ENCODE peak calls at places on chromosomes 3 and 15, in nine cellular contexts. One of them, this sample, is unnamed.

GRCh38 chr3:125123455-125123854 is 67.7 kb upstream of the HEG1 start:
- DNase-seq in K562: no peak
- DNase-seq in IMR-90: no peak
- DNase-seq in adrenal gland: no peak
- DNase-seq in gastrocnemius medialis: no peak
- DNase-seq in vagina: no peak
- DNase-seq in ovary: no peak
- DNase-seq in heart left ventricle: no peak
- DNase-seq in breast epithelium: no peak
- DNase-seq in this sample: peak; percentile 15

GRCh38 chr15:100663066-100663465 is 60.7 kb downstream of the ASB7 start:
- DNase-seq in K562: peak; percentile 21
- DNase-seq in IMR-90: no peak
- DNase-seq in adrenal gland: no peak
- DNase-seq in gastrocnemius medialis: no peak
- DNase-seq in vagina: no peak
- DNase-seq in ovary: no peak
- DNase-seq in heart left ventricle: no peak
- DNase-seq in breast epithelium: no peak
- DNase-seq in this sample: no peak

GRCh38 chr15:81595752-81596151 is 221.7 kb upstream of the TMC3 start:
- DNase-seq in K562: no peak
- DNase-seq in IMR-90: no peak
- DNase-seq in adrenal gland: no peak
- DNase-seq in gastrocnemius medialis: no peak
- DNase-seq in vagina: no peak
- DNase-seq in ovary: no peak
- DNase-seq in heart left ventricle: no peak
- DNase-seq in breast epithelium: no peak
- DNase-seq in this sample: no peak

GRCh38 chr15:69735126-69735525 is 282.5 kb downstream of the RPLP1 start:
- DNase-seq in K562: no peak
- DNase-seq in IMR-90: no peak
- DNase-seq in adrenal gland: no peak
- DNase-seq in gastrocnemius medialis: no peak
- DNase-seq in vagina: no peak
- DNase-seq in ovary: no peak
- DNase-seq in heart left ventricle: no peak
- DNase-seq in breast epithelium: no peak
- DNase-seq in this sample: no peak

GRCh38 chr3:163476179-163476578 is 1602.1 kb downstream of the SI start:
- DNase-seq in K562: no peak
- DNase-seq in IMR-90: no peak
- DNase-seq in adrenal gland: no peak
- DNase-seq in gastrocnemius medialis: no peak
- DNase-seq in vagina: no peak
- DNase-seq in ovary: no peak
- DNase-seq in heart left ventricle: no peak
- DNase-seq in breast epithelium: no peak
- DNase-seq in this sample: no peak

GRCh38 chr3:170585008-170585936 is 603 bp downstream of the SLC7A14 start:
- DNase-seq in K562: no peak
- DNase-seq in IMR-90: peak; percentile 11
- DNase-seq in adrenal gland: peak; percentile 18
- DNase-seq in gastrocnemius medialis: no peak
- DNase-seq in vagina: no peak
- DNase-seq in ovary: peak; percentile 35
- DNase-seq in heart left ventricle: peak; percentile 56
- DNase-seq in breast epithelium: no peak
- DNase-seq in this sample: no peak

GRCh38 chr3:149564079-149564478 is 89.6 kb downstream of the TM4SF4 start:
- DNase-seq in K562: no peak
- DNase-seq in IMR-90: peak; percentile 74
- DNase-seq in adrenal gland: no peak
- DNase-seq in gastrocnemius medialis: no peak
- DNase-seq in vagina: no peak
- DNase-seq in ovary: no peak
- DNase-seq in heart left ventricle: no peak
- DNase-seq in breast epithelium: no peak
- DNase-seq in this sample: no peak

GRCh38 chr15:51759557-51760070 is 8.2 kb downstream of the TMOD2 start:
- DNase-seq in K562: peak; percentile 35
- DNase-seq in IMR-90: peak; percentile 97
- DNase-seq in adrenal gland: peak; percentile 30
- DNase-seq in gastrocnemius medialis: no peak
- DNase-seq in vagina: no peak
- DNase-seq in ovary: peak; percentile 46
- DNase-seq in heart left ventricle: no peak
- DNase-seq in breast epithelium: no peak
- DNase-seq in this sample: no peak

GRCh38 chr3:80676869-80677268 is 909.1 kb upstream of the ROBO1 start:
- DNase-seq in K562: no peak
- DNase-seq in IMR-90: no peak
- DNase-seq in adrenal gland: no peak
- DNase-seq in gastrocnemius medialis: no peak
- DNase-seq in vagina: no peak
- DNase-seq in ovary: no peak
- DNase-seq in heart left ventricle: no peak
- DNase-seq in breast epithelium: no peak
- DNase-seq in this sample: no peak

GRCh38 chr3:185688808-185689207 is 102.7 kb downstream of the SENP2 start:
- DNase-seq in K562: no peak
- DNase-seq in IMR-90: peak; percentile 99
- DNase-seq in adrenal gland: peak; percentile 79
- DNase-seq in gastrocnemius medialis: no peak
- DNase-seq in vagina: no peak
- DNase-seq in ovary: no peak
- DNase-seq in heart left ventricle: no peak
- DNase-seq in breast epithelium: peak; percentile 29
- DNase-seq in this sample: no peak

GRCh38 chr3:154022603-154023002 is 98.6 kb upstream of the ARHGEF26 start:
- DNase-seq in K562: no peak
- DNase-seq in IMR-90: no peak
- DNase-seq in adrenal gland: no peak
- DNase-seq in gastrocnemius medialis: no peak
- DNase-seq in vagina: no peak
- DNase-seq in ovary: no peak
- DNase-seq in heart left ventricle: no peak
- DNase-seq in breast epithelium: no peak
- DNase-seq in this sample: no peak

GRCh38 chr15:66923438-66923881 is 141.9 kb upstream of the SMAD3 start:
- DNase-seq in K562: peak; percentile 67
- DNase-seq in IMR-90: no peak
- DNase-seq in adrenal gland: no peak
- DNase-seq in gastrocnemius medialis: no peak
- DNase-seq in vagina: no peak
- DNase-seq in ovary: no peak
- DNase-seq in heart left ventricle: no peak
- DNase-seq in breast epithelium: no peak
- DNase-seq in this sample: no peak

GRCh38 chr3:9110316-9110715 is 139.1 kb downstream of the SRGAP3 start:
- DNase-seq in K562: no peak
- DNase-seq in IMR-90: no peak
- DNase-seq in adrenal gland: peak; percentile 26
- DNase-seq in gastrocnemius medialis: no peak
- DNase-seq in vagina: no peak
- DNase-seq in ovary: no peak
- DNase-seq in heart left ventricle: no peak
- DNase-seq in breast epithelium: no peak
- DNase-seq in this sample: no peak

GRCh38 chr3:45644467-45645201 is 44.6 kb upstream of the SACM1L start:
- DNase-seq in K562: no peak
- DNase-seq in IMR-90: peak; percentile 93
- DNase-seq in adrenal gland: no peak
- DNase-seq in gastrocnemius medialis: no peak
- DNase-seq in vagina: no peak
- DNase-seq in ovary: no peak
- DNase-seq in heart left ventricle: no peak
- DNase-seq in breast epithelium: no peak
- DNase-seq in this sample: no peak

GRCh38 chr3:124492824-124493223 is 237.4 kb upstream of the UMPS start:
- DNase-seq in K562: peak; percentile 48
- DNase-seq in IMR-90: peak; percentile 55
- DNase-seq in adrenal gland: peak; percentile 71
- DNase-seq in gastrocnemius medialis: no peak
- DNase-seq in vagina: no peak
- DNase-seq in ovary: no peak
- DNase-seq in heart left ventricle: no peak
- DNase-seq in breast epithelium: peak; percentile 69
- DNase-seq in this sample: no peak

GRCh38 chr3:28069438-28069837 is 172.0 kb upstream of the CMC1 start:
- DNase-seq in K562: no peak
- DNase-seq in IMR-90: no peak
- DNase-seq in adrenal gland: no peak
- DNase-seq in gastrocnemius medialis: no peak
- DNase-seq in vagina: no peak
- DNase-seq in ovary: no peak
- DNase-seq in heart left ventricle: no peak
- DNase-seq in breast epithelium: no peak
- DNase-seq in this sample: no peak

GRCh38 chr3:128217702-128218475 is 64.6 kb downstream of the EEFSEC start:
- DNase-seq in K562: no peak
- DNase-seq in IMR-90: peak; percentile 79
- DNase-seq in adrenal gland: no peak
- DNase-seq in gastrocnemius medialis: no peak
- DNase-seq in vagina: no peak
- DNase-seq in ovary: no peak
- DNase-seq in heart left ventricle: no peak
- DNase-seq in breast epithelium: no peak
- DNase-seq in this sample: no peak

GRCh38 chr15:98611808-98612207 is 36.5 kb upstream of the IGF1R start:
- DNase-seq in K562: no peak
- DNase-seq in IMR-90: no peak
- DNase-seq in adrenal gland: no peak
- DNase-seq in gastrocnemius medialis: no peak
- DNase-seq in vagina: no peak
- DNase-seq in ovary: no peak
- DNase-seq in heart left ventricle: no peak
- DNase-seq in breast epithelium: peak; percentile 8
- DNase-seq in this sample: no peak

GRCh38 chr3:46098319-46098761 is 71.1 kb upstream of the XCR1 start:
- DNase-seq in K562: no peak
- DNase-seq in IMR-90: peak; percentile 50
- DNase-seq in adrenal gland: peak; percentile 40
- DNase-seq in gastrocnemius medialis: peak; percentile 24
- DNase-seq in vagina: no peak
- DNase-seq in ovary: no peak
- DNase-seq in heart left ventricle: no peak
- DNase-seq in breast epithelium: no peak
- DNase-seq in this sample: no peak

GRCh38 chr3:185175370-185175987 is 22.6 kb upstream of the C3orf70 start:
- DNase-seq in K562: peak; percentile 51
- DNase-seq in IMR-90: peak; percentile 22
- DNase-seq in adrenal gland: peak; percentile 26
- DNase-seq in gastrocnemius medialis: no peak
- DNase-seq in vagina: no peak
- DNase-seq in ovary: peak; percentile 51
- DNase-seq in heart left ventricle: peak; percentile 79
- DNase-seq in breast epithelium: no peak
- DNase-seq in this sample: no peak

GRCh38 chr15:71529353-71529752 is 281.0 kb upstream of the NR2E3 start:
- DNase-seq in K562: no peak
- DNase-seq in IMR-90: no peak
- DNase-seq in adrenal gland: no peak
- DNase-seq in gastrocnemius medialis: no peak
- DNase-seq in vagina: no peak
- DNase-seq in ovary: no peak
- DNase-seq in heart left ventricle: no peak
- DNase-seq in breast epithelium: no peak
- DNase-seq in this sample: no peak
- H3K4me1 ChIP-seq in K562: no peaks in the 10 kb centered on the region
- H3K4me1 ChIP-seq in IMR-90: peaks cover 4% of the 10 kb centered on the region
- H3K4me1 ChIP-seq in adrenal gland: peaks cover 22% of the 10 kb centered on the region
- H3K4me1 ChIP-seq in gastrocnemius medialis: peaks cover 7% of the 10 kb centered on the region
- H3K4me1 ChIP-seq in vagina: peaks cover 11% of the 10 kb centered on the region
- H3K4me1 ChIP-seq in ovary: peaks cover 6% of the 10 kb centered on the region
- H3K4me1 ChIP-seq in heart left ventricle: peaks cover 19% of the 10 kb centered on the region
- H3K4me1 ChIP-seq in breast epithelium: no peaks in the 10 kb centered on the region
- H3K4me1 ChIP-seq in this sample: peaks cover 14% of the 10 kb centered on the region

GRCh38 chr15:59723686-59724336 is 34.7 kb upstream of the BNIP2 start:
- DNase-seq in K562: no peak
- DNase-seq in IMR-90: no peak
- DNase-seq in adrenal gland: no peak
- DNase-seq in gastrocnemius medialis: no peak
- DNase-seq in vagina: no peak
- DNase-seq in ovary: no peak
- DNase-seq in heart left ventricle: no peak
- DNase-seq in breast epithelium: no peak
- DNase-seq in this sample: no peak

GRCh38 chr15:59722032-59722431 is 32.9 kb upstream of the BNIP2 start:
- DNase-seq in K562: no peak
- DNase-seq in IMR-90: no peak
- DNase-seq in adrenal gland: no peak
- DNase-seq in gastrocnemius medialis: no peak
- DNase-seq in vagina: no peak
- DNase-seq in ovary: no peak
- DNase-seq in heart left ventricle: no peak
- DNase-seq in breast epithelium: no peak
- DNase-seq in this sample: no peak

GRCh38 chr15:59722451-59722850 is 33.3 kb upstream of the BNIP2 start:
- DNase-seq in K562: no peak
- DNase-seq in IMR-90: no peak
- DNase-seq in adrenal gland: no peak
- DNase-seq in gastrocnemius medialis: no peak
- DNase-seq in vagina: no peak
- DNase-seq in ovary: no peak
- DNase-seq in heart left ventricle: no peak
- DNase-seq in breast epithelium: no peak
- DNase-seq in this sample: no peak

GRCh38 chr15:59725172-59725486 is 36.0 kb upstream of the BNIP2 start:
- DNase-seq in K562: no peak
- DNase-seq in IMR-90: no peak
- DNase-seq in adrenal gland: no peak
- DNase-seq in gastrocnemius medialis: no peak
- DNase-seq in vagina: no peak
- DNase-seq in ovary: no peak
- DNase-seq in heart left ventricle: no peak
- DNase-seq in breast epithelium: no peak
- DNase-seq in this sample: no peak
- H3K27ac ChIP-seq in K562: no peak overlapping the region
- H3K27ac ChIP-seq in IMR-90: no peak overlapping the region
- H3K27ac ChIP-seq in adrenal gland: no peak overlapping the region
- H3K27ac ChIP-seq in gastrocnemius medialis: peak overlapping the region; percentile 63
- H3K27ac ChIP-seq in vagina: no peak overlapping the region
- H3K27ac ChIP-seq in ovary: no peak overlapping the region
- H3K27ac ChIP-seq in heart left ventricle: no peak overlapping the region
- H3K27ac ChIP-seq in breast epithelium: no peak overlapping the region
- H3K27ac ChIP-seq in this sample: no peak overlapping the region

GRCh38 chr3:105367406-105368213 is 901 bp downstream of the ALCAM start:
- DNase-seq in K562: no peak
- DNase-seq in IMR-90: peak; percentile 70
- DNase-seq in adrenal gland: peak; percentile 76
- DNase-seq in gastrocnemius medialis: no peak
- DNase-seq in vagina: no peak
- DNase-seq in ovary: peak; percentile 63
- DNase-seq in heart left ventricle: peak; percentile 78
- DNase-seq in breast epithelium: peak; percentile 55
- DNase-seq in this sample: peak; percentile 82
- TF ChIP-seq POLR2A in K562: no peak
- TF ChIP-seq POLR2A in IMR-90: no peak
- TF ChIP-seq POLR2A in adrenal gland: no peak
- TF ChIP-seq POLR2A in gastrocnemius medialis: no peak
- TF ChIP-seq POLR2A in vagina: no peak
- TF ChIP-seq POLR2A in ovary: no peak
- TF ChIP-seq POLR2A in heart left ventricle: no peak
- TF ChIP-seq POLR2A in breast epithelium: no peak
- TF ChIP-seq POLR2A in this sample: no peak

GRCh38 chr3:174538116-174538515 is 321.0 kb upstream of the NAALADL2 start:
- DNase-seq in K562: no peak
- DNase-seq in IMR-90: no peak
- DNase-seq in adrenal gland: no peak
- DNase-seq in gastrocnemius medialis: no peak
- DNase-seq in vagina: no peak
- DNase-seq in ovary: no peak
- DNase-seq in heart left ventricle: no peak
- DNase-seq in breast epithelium: no peak
- DNase-seq in this sample: no peak
- H3K4me1 ChIP-seq in K562: no peaks in the 10 kb centered on the region
- H3K4me1 ChIP-seq in IMR-90: peaks cover 3% of the 10 kb centered on the region
- H3K4me1 ChIP-seq in adrenal gland: peaks cover 7% of the 10 kb centered on the region
- H3K4me1 ChIP-seq in gastrocnemius medialis: no peaks in the 10 kb centered on the region
- H3K4me1 ChIP-seq in vagina: no peaks in the 10 kb centered on the region
- H3K4me1 ChIP-seq in ovary: no peaks in the 10 kb centered on the region
- H3K4me1 ChIP-seq in heart left ventricle: no peaks in the 10 kb centered on the region
- H3K4me1 ChIP-seq in breast epithelium: no peaks in the 10 kb centered on the region
- H3K4me1 ChIP-seq in this sample: no peaks in the 10 kb centered on the region

This sample was measured in suprapubic skin.